ENCODE peak calls at places on chromosomes 7 and 10, in seven cellular contexts. U is skeletal muscle cell; T is prostate gland; F is A549; P is thoracic aorta; M is ovary; I is CD8-positive, alpha-beta T cell. E is an unnamed sample.

GRCh38 chr10:25059990-25060389 is 43.6 kb downstream of the THNSL1 start:
- DNase-seq in I (no peak), T (peak), F (peak), M (peak), P (peak), U (peak), E (peak)

GRCh38 chr7:50664461-50664922 is 99.3 kb upstream of the DDC start:
- DNase-seq in F (no peak), P (no peak), T (no peak), U (no peak), I (no peak), M (no peak), E (no peak)

GRCh38 chr7:46452781-46453180 is 531.7 kb upstream of the IGFBP3 start:
- DNase-seq in F (no peak), P (no peak), M (no peak), T (no peak), I (no peak), U (no peak), E (no peak)

GRCh38 chr7:41188163-41189130 is 514.4 kb downstream of the INHBA start:
- DNase-seq in P (no peak), U (peak), I (no peak), M (no peak), T (no peak), F (no peak), E (peak)

GRCh38 chr7:90347759-90348158 is 1.2 kb downstream of the GTPBP10 start:
- DNase-seq in P (no peak), U (no peak), F (no peak), T (no peak), M (no peak), I (no peak), E (no peak)

GRCh38 chr10:13346912-13347234 is 1.2 kb downstream of the SEPHS1 start:
- DNase-seq in U (no peak), M (no peak), I (no peak), T (no peak), F (peak), P (no peak), E (no peak)

GRCh38 chr7:26910221-26910620 is 45.8 kb upstream of the SKAP2 start:
- DNase-seq in T (no peak), F (no peak), M (peak), P (no peak), I (no peak), U (peak), E (no peak)

GRCh38 chr10:88186335-88186734 is 322.9 kb downstream of the PTEN start:
- DNase-seq in M (no peak), P (no peak), I (no peak), U (peak), F (no peak), T (no peak), E (peak)

GRCh38 chr7:29612596-29612995 is 49.0 kb downstream of the PRR15 start:
- DNase-seq in I (no peak), T (no peak), U (peak), P (no peak), F (no peak), M (no peak), E (peak)

GRCh38 chr7:107615910-107616680 is 36.0 kb downstream of the BCAP29 start:
- DNase-seq in I (no peak), U (no peak), F (no peak), T (no peak), M (no peak), P (no peak), E (no peak)

GRCh38 chr7:158238616-158239289 is 348.9 kb downstream of the PTPRN2 start:
- DNase-seq in F (no peak), U (no peak), M (no peak), P (no peak), I (no peak), T (no peak), E (no peak)

GRCh38 chr10:66627156-66627555 is 298.7 kb upstream of the LRRTM3 start:
- DNase-seq in M (no peak), T (no peak), I (no peak), P (no peak), F (peak), U (no peak), E (no peak)

DNA sequence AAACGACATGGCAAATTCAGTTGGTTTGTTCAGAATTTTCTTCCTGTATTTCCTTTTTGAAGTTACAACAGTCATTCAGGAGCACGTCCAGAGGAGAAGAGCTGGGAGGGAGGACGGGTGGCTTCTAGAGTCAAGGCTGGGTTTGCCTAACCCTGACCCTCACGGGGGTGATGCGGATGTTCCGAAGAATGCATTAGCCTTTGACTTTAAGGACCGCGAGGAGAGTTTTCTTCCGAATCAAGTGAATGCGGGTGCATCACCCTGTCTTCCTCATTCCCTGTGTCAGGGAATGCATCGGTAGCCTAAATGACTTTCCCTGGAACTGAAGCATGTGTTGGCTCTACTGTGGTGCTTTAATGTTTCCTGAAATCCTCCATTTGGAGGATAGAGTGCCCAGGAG is 396.6 kb upstream of the GALNT17 start:
- DNase-seq in M (no peak), I (no peak), F (no peak), T (no peak), P (no peak), U (no peak), E (no peak)
- H3K4me3 ChIP-seq in M (no peak), I (no peak), F (no peak), T (no peak), P (no peak), U (no peak), E (no peak)

GRCh38 chr7:84629216-84629615 is 434.6 kb upstream of the SEMA3A start:
- DNase-seq in U (no peak), T (no peak), I (no peak), P (no peak), F (no peak), M (no peak), E (no peak)

GRCh38 chr7:84629640-84630318 is 435.2 kb upstream of the SEMA3A start:
- DNase-seq in P (no peak), M (no peak), F (no peak), T (no peak), U (no peak), I (no peak), E (no peak)

GRCh38 chr7:84624527-84624926 is 429.9 kb upstream of the SEMA3A start:
- DNase-seq in T (no peak), P (no peak), F (no peak), I (no peak), M (no peak), U (no peak), E (no peak)

DNA sequence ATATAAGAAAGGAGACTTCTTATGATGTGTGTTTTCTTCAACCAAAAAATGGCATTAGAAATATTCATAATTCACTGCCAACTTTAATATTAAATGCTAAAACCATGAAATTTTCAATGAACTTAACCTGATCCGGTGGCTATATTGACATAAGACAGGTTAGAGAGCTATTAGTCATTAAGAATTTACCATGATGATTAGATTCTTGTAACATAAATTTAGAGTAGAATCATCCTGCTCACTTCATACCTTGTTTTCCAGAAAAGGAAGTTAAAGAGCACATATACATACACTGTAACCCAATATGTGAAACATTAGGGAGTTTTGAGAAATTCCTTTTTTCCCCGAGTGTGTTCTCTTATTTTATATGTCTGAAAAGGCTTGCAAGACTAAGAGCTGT is 430.3 kb upstream of the SEMA3A start:
- DNase-seq in F (no peak), U (no peak), I (no peak), T (no peak), M (no peak), P (no peak), E (no peak)
- H3K4me3 ChIP-seq in F (no peak), U (no peak), I (no peak), T (no peak), M (no peak), P (no peak), E (no peak)

GRCh38 chr10:26486985-26487850 is 49.1 kb downstream of the APBB1IP start:
- DNase-seq in U (peak), F (peak), I (peak), T (no peak), P (no peak), M (no peak), E (peak)
- H3K4me3 ChIP-seq in U (no peak), F (no peak), I (peak), T (no peak), P (no peak), M (no peak), E (no peak)

DNA sequence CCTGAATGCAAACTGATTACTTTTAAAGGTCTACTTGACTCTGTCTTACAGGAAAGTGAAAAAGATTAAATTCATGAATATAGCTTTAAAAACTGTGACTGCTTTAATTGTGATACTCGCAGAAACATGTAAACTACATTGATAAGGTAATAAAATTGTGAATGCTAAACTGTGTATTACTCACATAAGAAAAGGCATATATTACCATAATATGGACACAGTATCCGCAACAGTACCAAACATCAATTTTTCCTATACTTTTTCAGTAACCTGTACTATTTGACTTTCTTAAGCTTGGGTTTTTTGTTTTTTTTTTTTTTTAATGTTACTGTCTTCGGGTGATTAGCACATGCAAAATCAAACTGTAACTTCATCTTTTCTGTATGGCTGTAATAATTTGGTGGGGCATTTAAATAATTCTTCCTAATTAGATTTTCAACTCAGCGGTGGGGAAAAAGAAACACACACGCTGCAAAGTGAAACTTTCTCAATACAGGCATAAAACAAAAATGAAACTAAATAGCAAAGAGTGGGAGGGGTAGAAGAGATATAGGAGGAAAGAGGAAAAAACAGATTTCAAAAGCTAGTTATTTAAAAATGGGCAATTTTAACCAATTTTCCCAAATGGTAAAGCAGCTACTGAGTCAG is 23.2 kb downstream of the NT5C3A start:
- DNase-seq in I (no peak), M (no peak), U (no peak), P (no peak), T (no peak), F (no peak), E (no peak)
- H3K4me3 ChIP-seq in I (peak), M (peak), U (peak), P (peak), T (peak), F (peak), E (peak)

DNA sequence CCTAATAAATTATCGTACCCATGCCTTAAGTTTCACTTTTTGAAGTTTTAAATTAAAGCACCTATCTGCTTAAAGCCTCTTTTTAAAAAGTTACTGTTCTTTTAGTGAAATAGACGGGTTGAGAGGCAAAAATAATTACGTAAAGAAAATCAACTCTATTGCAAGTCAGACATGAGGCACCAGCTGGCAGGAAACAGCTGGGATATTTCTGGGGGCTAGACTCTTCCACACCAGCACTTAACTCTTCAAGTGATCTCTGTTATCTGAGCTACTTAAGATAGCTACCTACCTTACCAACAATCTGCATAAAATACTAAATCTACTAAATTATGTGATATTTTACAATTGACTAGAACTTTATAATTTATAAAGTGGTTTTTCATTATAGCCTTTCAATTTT is 35.8 kb downstream of the GBF1 start:
- DNase-seq in M (no peak), I (no peak), U (no peak), F (no peak), T (no peak), P (no peak), E (no peak)
- H3K4me3 ChIP-seq in M (no peak), I (no peak), U (peak), F (no peak), T (no peak), P (peak), E (no peak)

GRCh38 chr10:29794776-29795635 is 160.2 kb upstream of the SVIL start:
- DNase-seq in I (no peak), T (peak), F (no peak), U (no peak), P (no peak), M (no peak), E (no peak)

GRCh38 chr10:29797616-29798015 is 162.8 kb upstream of the SVIL start:
- DNase-seq in T (no peak), I (no peak), U (no peak), M (no peak), F (no peak), P (no peak), E (no peak)

GRCh38 chr10:29791773-29792172 is 157.0 kb upstream of the SVIL start:
- DNase-seq in F (no peak), U (no peak), M (no peak), P (no peak), T (peak), I (no peak), E (no peak)

GRCh38 chr10:29798876-29799690 is 164.3 kb upstream of the SVIL start:
- DNase-seq in F (no peak), M (no peak), I (no peak), P (no peak), T (no peak), U (no peak), E (no peak)

DNA sequence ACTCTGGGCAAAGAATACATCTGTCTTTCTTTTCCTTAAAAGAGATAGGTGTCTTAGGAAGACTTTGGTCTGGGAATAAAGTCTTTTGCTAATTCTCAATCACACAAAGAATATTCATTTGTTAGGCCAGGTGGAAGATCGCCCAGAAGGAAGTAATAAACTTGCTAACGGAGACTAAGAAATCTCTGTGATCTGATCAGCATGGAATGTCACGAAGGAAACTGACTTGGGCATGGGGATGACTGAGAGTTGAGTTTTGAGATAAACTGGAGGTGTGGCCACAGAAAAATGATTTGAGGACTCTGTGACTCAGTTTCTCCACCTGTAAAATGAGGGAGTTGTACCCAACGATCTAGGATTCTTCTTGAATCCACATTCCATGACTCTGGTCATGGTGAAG is 161.1 kb upstream of the SVIL start:
- DNase-seq in U (no peak), F (no peak), I (no peak), P (no peak), M (no peak), T (peak), E (no peak)
- H3K4me3 ChIP-seq in U (no peak), F (no peak), I (no peak), P (peak), M (no peak), T (no peak), E (no peak)

E was measured in AG04449.